ENCODE peak calls at places on chromosomes 16 and 17, in six cellular contexts. One of them, this sample, is unnamed.
A peak's percentile ranks its signal among the peaks of the same experiment; 100 is the strongest.

GRCh38 chr16:48487287-48487686 is 102.1 kb upstream of the SIAH1 start:
- DNase-seq in neural crest cell: no peak
- DNase-seq in HCT116: no peak
- DNase-seq in GM13976: no peak
- DNase-seq in A549: no peak
- DNase-seq in cardiac fibroblast: no peak
- DNase-seq in this sample: no peak

GRCh38 chr17:20908373-20909273 is 134.2 kb downstream of the USP22 start:
- DNase-seq in A549: peak; percentile 92
- DNase-seq in cardiac fibroblast: peak; percentile 79
- DNase-seq in neural crest cell: peak; percentile 85
- DNase-seq in HCT116: peak; percentile 34
- DNase-seq in GM13976: peak; percentile 95
- DNase-seq in this sample: peak; percentile 57

GRCh38 chr16:9545500-9546437 is 454.3 kb downstream of the HAPSTR1 start:
- DNase-seq in HCT116: no peak
- DNase-seq in cardiac fibroblast: no peak
- DNase-seq in A549: no peak
- DNase-seq in neural crest cell: no peak
- DNase-seq in GM13976: no peak
- DNase-seq in this sample: no peak

GRCh38 chr17:64596439-64596838 is 65.7 kb downstream of the SMURF2 start:
- DNase-seq in neural crest cell: no peak
- DNase-seq in HCT116: no peak
- DNase-seq in GM13976: no peak
- DNase-seq in A549: no peak
- DNase-seq in cardiac fibroblast: no peak
- DNase-seq in this sample: no peak

GRCh38 chr17:69250641-69251040 is 22.0 kb upstream of the ABCA10 start:
- DNase-seq in neural crest cell: no peak
- DNase-seq in A549: no peak
- DNase-seq in GM13976: no peak
- DNase-seq in HCT116: no peak
- DNase-seq in cardiac fibroblast: peak; percentile 47
- DNase-seq in this sample: no peak

GRCh38 chr17:9206989-9207317 is 185.6 kb downstream of the NTN1 start:
- DNase-seq in GM13976: no peak
- DNase-seq in HCT116: no peak
- DNase-seq in cardiac fibroblast: no peak
- DNase-seq in neural crest cell: no peak
- DNase-seq in A549: no peak
- DNase-seq in this sample: no peak

GRCh38 chr17:75814900-75815373 is 29.3 kb downstream of the UNC13D start:
- DNase-seq in GM13976: no peak
- DNase-seq in neural crest cell: no peak
- DNase-seq in HCT116: no peak
- DNase-seq in cardiac fibroblast: peak; percentile 70
- DNase-seq in A549: no peak
- DNase-seq in this sample: no peak

GRCh38 chr17:77371117-77371887 is 230.5 kb downstream of the SEC14L1 start:
- DNase-seq in cardiac fibroblast: no peak
- DNase-seq in HCT116: no peak
- DNase-seq in GM13976: no peak
- DNase-seq in A549: no peak
- DNase-seq in neural crest cell: no peak
- DNase-seq in this sample: no peak

GRCh38 chr16:57384248-57385070 is 12.2 kb downstream of the CX3CL1 start:
- DNase-seq in GM13976: no peak
- DNase-seq in cardiac fibroblast: no peak
- DNase-seq in HCT116: no peak
- DNase-seq in neural crest cell: no peak
- DNase-seq in A549: no peak
- DNase-seq in this sample: no peak

GRCh38 chr16:86215233-86215978 is 294.9 kb upstream of the FOXF1 start:
- DNase-seq in A549: no peak
- DNase-seq in cardiac fibroblast: no peak
- DNase-seq in neural crest cell: no peak
- DNase-seq in HCT116: no peak
- DNase-seq in GM13976: no peak
- DNase-seq in this sample: no peak

GRCh38 chr17:28258347-28258887 is 60.6 kb upstream of the TMEM97 start:
- DNase-seq in HCT116: no peak
- DNase-seq in neural crest cell: no peak
- DNase-seq in A549: no peak
- DNase-seq in GM13976: no peak
- DNase-seq in cardiac fibroblast: no peak
- DNase-seq in this sample: no peak

GRCh38 chr16:22070361-22071351 is 21.7 kb upstream of the VWA3A start:
- DNase-seq in HCT116: no peak
- DNase-seq in GM13976: no peak
- DNase-seq in A549: no peak
- DNase-seq in neural crest cell: no peak
- DNase-seq in cardiac fibroblast: peak; percentile 73
- DNase-seq in this sample: peak; percentile 32

DNA sequence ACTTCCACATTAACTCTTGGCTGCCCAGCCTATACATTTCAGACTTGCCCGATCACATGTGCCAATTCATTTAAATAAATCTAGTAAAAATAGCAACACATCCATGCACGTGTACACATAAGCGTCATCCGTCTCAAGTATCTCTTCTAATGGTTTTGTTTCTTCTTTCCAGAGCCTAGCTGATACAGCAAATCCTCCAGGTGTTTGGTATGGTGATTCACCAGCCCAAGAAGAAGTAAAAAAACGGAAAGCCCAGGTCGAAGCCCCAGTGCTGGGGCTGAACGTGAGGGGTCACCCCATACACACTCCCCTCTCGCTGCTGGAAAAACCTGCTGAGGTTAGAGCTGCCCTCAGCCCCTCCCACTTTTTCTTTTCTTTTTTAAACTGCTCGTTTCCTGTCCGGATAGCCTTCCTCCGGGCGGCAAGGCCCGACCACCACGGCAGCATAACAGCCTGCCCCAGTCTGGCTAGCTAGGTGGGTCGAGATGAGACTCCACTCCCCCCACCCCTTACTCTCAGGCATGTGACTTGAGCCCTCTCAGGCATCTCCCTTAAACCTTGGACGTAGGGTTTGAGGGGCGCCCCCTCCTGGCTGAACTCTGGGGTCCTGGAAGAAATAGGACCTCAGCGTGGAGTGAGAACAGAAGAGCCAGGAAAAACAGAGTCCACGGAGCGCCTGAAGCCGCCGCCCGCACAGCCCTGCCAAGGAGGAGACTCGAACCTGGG is 13.9 kb upstream of the OR1F1 start:
- DNase-seq in neural crest cell: peak; percentile 67
- DNase-seq in HCT116: no peak
- DNase-seq in cardiac fibroblast: peak; percentile 50
- DNase-seq in A549: peak; percentile 76
- DNase-seq in GM13976: peak; percentile 68
- DNase-seq in this sample: no peak
- TF ChIP-seq CTCF in neural crest cell: peak; percentile 58
- TF ChIP-seq CTCF in HCT116: no peak
- TF ChIP-seq CTCF in cardiac fibroblast: peak; percentile 41
- TF ChIP-seq CTCF in A549: peak; percentile 61
- TF ChIP-seq CTCF in GM13976: peak; percentile 48
- TF ChIP-seq CTCF in this sample: no peak

DNA sequence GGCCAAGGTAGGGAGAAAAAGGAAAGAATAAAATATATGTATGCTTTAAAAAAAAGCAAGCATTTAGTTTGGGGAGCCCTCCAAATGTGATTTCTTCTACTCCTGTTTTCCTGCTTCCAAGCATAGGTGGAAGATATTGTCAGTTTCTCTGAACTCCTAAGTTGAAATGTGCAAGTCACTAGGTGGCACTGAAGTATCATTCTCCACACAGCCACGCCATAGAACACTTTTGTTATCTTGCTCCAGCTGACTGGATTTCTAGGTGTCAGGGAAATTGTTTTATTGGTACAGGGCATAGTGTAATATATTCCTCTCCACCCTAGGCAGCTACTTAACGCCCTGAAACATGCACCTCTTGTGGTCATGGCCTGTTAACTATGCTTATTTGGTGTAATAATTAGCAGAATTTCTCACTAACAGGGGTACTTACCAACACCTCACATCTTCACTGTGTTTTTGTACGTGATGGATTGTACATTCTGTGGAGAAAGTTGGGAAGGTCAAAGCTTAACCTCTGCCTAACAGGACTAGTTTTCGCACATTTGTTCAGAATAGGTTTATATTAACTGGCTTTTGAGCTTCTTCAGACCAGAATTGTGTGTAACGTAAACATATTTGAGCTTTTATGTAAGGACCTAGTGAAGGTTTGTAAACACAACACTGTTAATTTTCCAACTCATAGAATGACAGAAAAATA is 69.3 kb downstream of the FTO start:
- DNase-seq in HCT116: no peak
- DNase-seq in A549: peak; percentile 51
- DNase-seq in neural crest cell: no peak
- DNase-seq in GM13976: peak; percentile 27
- DNase-seq in cardiac fibroblast: peak; percentile 90
- DNase-seq in this sample: no peak
- TF ChIP-seq CTCF in HCT116: peak; percentile 56
- TF ChIP-seq CTCF in A549: peak; percentile 86
- TF ChIP-seq CTCF in neural crest cell: peak; percentile 76
- TF ChIP-seq CTCF in GM13976: peak; percentile 47
- TF ChIP-seq CTCF in cardiac fibroblast: peak; percentile 63
- TF ChIP-seq CTCF in this sample: no peak

GRCh38 chr17:325270-325976 is 27.2 kb downstream of the RPH3AL start:
- DNase-seq in cardiac fibroblast: no peak
- DNase-seq in GM13976: no peak
- DNase-seq in HCT116: no peak
- DNase-seq in A549: no peak
- DNase-seq in neural crest cell: no peak
- DNase-seq in this sample: no peak
- TF ChIP-seq CTCF in cardiac fibroblast: no peak
- TF ChIP-seq CTCF in GM13976: no peak
- TF ChIP-seq CTCF in HCT116: no peak
- TF ChIP-seq CTCF in A549: no peak
- TF ChIP-seq CTCF in neural crest cell: no peak
- TF ChIP-seq CTCF in this sample: no peak

GRCh38 chr17:39077874-39078273 is 73.6 kb downstream of the PLXDC1 start:
- DNase-seq in cardiac fibroblast: no peak
- DNase-seq in A549: no peak
- DNase-seq in neural crest cell: no peak
- DNase-seq in HCT116: no peak
- DNase-seq in GM13976: no peak
- DNase-seq in this sample: no peak
- TF ChIP-seq CTCF in cardiac fibroblast: peak; percentile 4
- TF ChIP-seq CTCF in A549: peak; percentile 12
- TF ChIP-seq CTCF in neural crest cell: no peak
- TF ChIP-seq CTCF in HCT116: no peak
- TF ChIP-seq CTCF in GM13976: no peak
- TF ChIP-seq CTCF in this sample: no peak

GRCh38 chr16:14003119-14003570 is 68.0 kb upstream of the MRTFB start:
- DNase-seq in cardiac fibroblast: peak; percentile 50
- DNase-seq in A549: no peak
- DNase-seq in GM13976: peak; percentile 41
- DNase-seq in neural crest cell: peak; percentile 65
- DNase-seq in HCT116: no peak
- DNase-seq in this sample: no peak
- TF ChIP-seq CTCF in cardiac fibroblast: no peak
- TF ChIP-seq CTCF in A549: no peak
- TF ChIP-seq CTCF in GM13976: no peak
- TF ChIP-seq CTCF in neural crest cell: no peak
- TF ChIP-seq CTCF in HCT116: no peak
- TF ChIP-seq CTCF in this sample: no peak

GRCh38 chr16:88407042-88407420 is 24.3 kb downstream of the ZNF469 start:
- DNase-seq in GM13976: no peak
- DNase-seq in neural crest cell: no peak
- DNase-seq in HCT116: no peak
- DNase-seq in cardiac fibroblast: no peak
- DNase-seq in A549: no peak
- DNase-seq in this sample: no peak
- TF ChIP-seq CTCF in GM13976: no peak
- TF ChIP-seq CTCF in neural crest cell: no peak
- TF ChIP-seq CTCF in HCT116: no peak
- TF ChIP-seq CTCF in cardiac fibroblast: no peak
- TF ChIP-seq CTCF in A549: no peak
- TF ChIP-seq CTCF in this sample: no peak

GRCh38 chr17:51833620-51834019 is 324.9 kb downstream of the CA10 start:
- DNase-seq in neural crest cell: no peak
- DNase-seq in GM13976: no peak
- DNase-seq in HCT116: no peak
- DNase-seq in cardiac fibroblast: no peak
- DNase-seq in A549: no peak
- DNase-seq in this sample: no peak
- TF ChIP-seq CTCF in neural crest cell: no peak
- TF ChIP-seq CTCF in GM13976: no peak
- TF ChIP-seq CTCF in HCT116: no peak
- TF ChIP-seq CTCF in cardiac fibroblast: no peak
- TF ChIP-seq CTCF in A549: no peak
- TF ChIP-seq CTCF in this sample: no peak

GRCh38 chr16:2964416-2965223 is 545 bp downstream of the KREMEN2 start:
- DNase-seq in cardiac fibroblast: no peak
- DNase-seq in A549: peak; percentile 88
- DNase-seq in HCT116: peak; percentile 76
- DNase-seq in neural crest cell: peak; percentile 71
- DNase-seq in GM13976: peak; percentile 92
- DNase-seq in this sample: no peak

GRCh38 chr16:2963074-2963610 is 933 bp upstream of the KREMEN2 start:
- DNase-seq in HCT116: no peak
- DNase-seq in GM13976: peak; percentile 65
- DNase-seq in neural crest cell: no peak
- DNase-seq in cardiac fibroblast: no peak
- DNase-seq in A549: no peak
- DNase-seq in this sample: no peak

GRCh38 chr16:2962334-2963073 is 1.6 kb upstream of the KREMEN2 start:
- DNase-seq in HCT116: no peak
- DNase-seq in GM13976: no peak
- DNase-seq in cardiac fibroblast: no peak
- DNase-seq in A549: no peak
- DNase-seq in neural crest cell: no peak
- DNase-seq in this sample: no peak

GRCh38 chr16:2966043-2966802 is 2.1 kb downstream of the KREMEN2 start:
- DNase-seq in cardiac fibroblast: no peak
- DNase-seq in neural crest cell: no peak
- DNase-seq in GM13976: no peak
- DNase-seq in A549: no peak
- DNase-seq in HCT116: no peak
- DNase-seq in this sample: no peak

GRCh38 chr16:2963611-2964415 is at the start of gene KREMEN2:
- DNase-seq in neural crest cell: peak; percentile 46
- DNase-seq in cardiac fibroblast: no peak
- DNase-seq in GM13976: peak; percentile 74
- DNase-seq in HCT116: peak; percentile 74
- DNase-seq in A549: peak; percentile 82
- DNase-seq in this sample: no peak
- TF ChIP-seq CTCF in neural crest cell: peak; percentile 26
- TF ChIP-seq CTCF in cardiac fibroblast: no peak
- TF ChIP-seq CTCF in GM13976: no peak
- TF ChIP-seq CTCF in HCT116: no peak
- TF ChIP-seq CTCF in A549: no peak
- TF ChIP-seq CTCF in this sample: no peak